ENCODE peak calls at places on chromosome 5, in ten cellular contexts. V is neural progenitor cell; C is kidney tubule cell; X is HEK293T; Z is DMS153; F is GOT3; W is NCI-H1694; O is SHP77; S is natural killer cell treated with Interleukin-12 subunit alpha and Interleukin-12 subunit beta and Interleukin-15 and Interleukin-18, amount 100 ng/mL, for 72 hours; E is spleen. B is an unnamed sample.

GRCh38 chr5:50655810-50656205 is 10.6 kb upstream of the PARP8 start:
- DNase-seq in X (no peak), C (no peak), Z (peak), V (no peak), F (no peak), W (no peak), O (peak), S (no peak), E (no peak), B (no peak)

GRCh38 chr5:82365744-82366228 is 87.6 kb upstream of the RPS23 start:
- DNase-seq in W (peak), V (no peak), X (no peak), E (no peak), Z (no peak), F (no peak), S (no peak), O (peak), C (peak), B (no peak)

GRCh38 chr5:179194941-179195381 is 134.8 kb downstream of the ZNF354C start:
- DNase-seq in C (no peak), W (no peak), S (no peak), X (no peak), Z (no peak), V (no peak), E (no peak), F (no peak), O (no peak), B (no peak)

GRCh38 chr5:96963267-96963666 is 27.4 kb downstream of the LNPEP start:
- DNase-seq in Z (no peak), W (no peak), X (peak), C (peak), S (no peak), F (peak), V (no peak), O (no peak), E (no peak), B (no peak)

GRCh38 chr5:116576043-116576713 is 1.6 kb upstream of the SEMA6A start:
- DNase-seq in E (peak), V (peak), F (no peak), S (no peak), W (no peak), C (peak), O (peak), X (peak), Z (peak), B (peak)

GRCh38 chr5:73311291-73312110 is 137.1 kb downstream of the FOXD1 start:
- DNase-seq in W (no peak), O (no peak), Z (no peak), F (peak), V (peak), X (peak), S (no peak), C (peak), E (no peak), B (no peak)

GRCh38 chr5:61139094-61139873 is 23.0 kb downstream of the SMIM15 start:
- DNase-seq in X (peak), F (no peak), E (no peak), O (no peak), S (no peak), W (no peak), Z (no peak), V (no peak), C (no peak), B (no peak)

GRCh38 chr5:308672-309271 is 12.7 kb upstream of the AHRR start:
- DNase-seq in Z (no peak), E (no peak), C (peak), S (no peak), V (peak), W (no peak), F (no peak), O (no peak), X (no peak), B (no peak)

GRCh38 chr5:76337949-76338589 is 65.0 kb upstream of the IQGAP2 start:
- DNase-seq in W (no peak), Z (no peak), O (peak), S (no peak), X (peak), V (peak), E (no peak), C (peak), F (peak), B (peak)

GRCh38 chr5:32098291-32098690 is 75.8 kb downstream of the GOLPH3 start:
- DNase-seq in W (no peak), O (no peak), V (no peak), F (no peak), Z (no peak), C (no peak), E (no peak), X (no peak), S (no peak), B (no peak)

GRCh38 chr5:179732918-179733763 is 519 bp downstream of the MAML1 start:
- DNase-seq in X (peak), Z (no peak), C (peak), S (peak), O (peak), E (peak), W (no peak), V (peak), F (peak), B (no peak)

GRCh38 chr5:119360905-119361605 is 5.2 kb downstream of the TNFAIP8 start:
- DNase-seq in V (no peak), S (no peak), Z (no peak), X (no peak), F (no peak), W (no peak), O (no peak), E (no peak), C (peak), B (no peak)

GRCh38 chr5:91158011-91158410 is 225.1 kb downstream of the ARRDC3 start:
- DNase-seq in E (no peak), Z (no peak), X (no peak), C (no peak), S (no peak), V (no peak), F (no peak), O (no peak), W (no peak), B (no peak)

GRCh38 chr5:73592546-73592945 is 27.0 kb downstream of the UTP15 start:
- DNase-seq in V (no peak), E (no peak), C (peak), O (no peak), F (no peak), S (no peak), Z (no peak), W (no peak), X (no peak), B (no peak)

GRCh38 chr5:124847907-124848306 is 101.5 kb upstream of the ZNF608 start:
- DNase-seq in O (no peak), X (no peak), S (no peak), E (no peak), F (no peak), V (no peak), C (no peak), Z (peak), W (no peak), B (no peak)

GRCh38 chr5:37696190-37697021 is 143.4 kb downstream of the GDNF start:
- DNase-seq in F (no peak), X (no peak), V (no peak), Z (no peak), C (peak), W (no peak), E (no peak), O (no peak), S (no peak), B (no peak)

GRCh38 chr5:96006291-96006690 is 44.6 kb upstream of the ELL2 start:
- DNase-seq in F (no peak), O (no peak), W (no peak), V (no peak), X (no peak), C (no peak), S (no peak), E (no peak), Z (no peak), B (no peak)

GRCh38 chr5:173781432-173781825 is 106.7 kb upstream of the CPEB4 start:
- DNase-seq in E (no peak), F (no peak), W (no peak), S (no peak), O (no peak), C (no peak), X (no peak), V (no peak), Z (no peak), B (no peak)

GRCh38 chr5:107282061-107282460 is 388.7 kb downstream of the EFNA5 start:
- DNase-seq in E (no peak), W (no peak), Z (no peak), C (peak), O (no peak), S (no peak), V (no peak), X (no peak), F (no peak), B (no peak)

B was measured in SW 1271.